ENCODE peak calls at places on chromosomes 5 and 9, in seven cellular contexts. M, S, Q, J, Z, X and K are unnamed samples.

GRCh38 chr5:89260254-89260653 is 377.3 kb upstream of the MEF2C start:
- DNase-seq in M (no peak), S (no peak), Q (no peak), J (no peak), Z (peak; percentile 25), X (no peak), K (no peak)

GRCh38 chr5:135393691-135394090 is 5.3 kb downstream of the MACROH2A1 start:
- DNase-seq in M (no peak), S (no peak), Q (no peak), J (no peak), Z (peak; percentile 57), X (no peak), K (peak; percentile 54)

GRCh38 chr5:139658501-139658927 is 10.4 kb downstream of the CXXC5 start:
- DNase-seq in M (no peak), S (no peak), Q (no peak), J (peak; percentile 85), Z (peak; percentile 57), X (no peak), K (peak; percentile 43)

GRCh38 chr5:136132557-136133415 is at the start of gene SMAD5:
- DNase-seq in M (peak; percentile 96), S (peak; percentile 80), Q (peak; percentile 98), J (peak; percentile 98), Z (peak; percentile 86), X (peak; percentile 97), K (peak; percentile 99)

GRCh38 chr9:83583151-83584014 is 39.6 kb upstream of the IDNK start:
- DNase-seq in M (peak; percentile 54), S (peak; percentile 22), Q (no peak), J (peak; percentile 80), Z (peak; percentile 38), X (peak; percentile 45), K (peak; percentile 79)

GRCh38 chr5:56440871-56441740 is 208.0 kb upstream of the ANKRD55 start:
- DNase-seq in M (no peak), S (no peak), Q (no peak), J (no peak), Z (peak; percentile 44), X (no peak), K (peak; percentile 94)

GRCh38 chr9:116547729-116548426 is 139.2 kb upstream of the TRIM32 start:
- DNase-seq in M (no peak), S (no peak), Q (no peak), J (no peak), Z (no peak), X (no peak), K (no peak)

GRCh38 chr5:111550282-111551020 is 38.1 kb upstream of the STARD4 start:
- DNase-seq in M (peak; percentile 66), S (peak; percentile 67), Q (peak; percentile 23), J (peak; percentile 87), Z (peak; percentile 96), X (peak; percentile 76), K (peak; percentile 99)

GRCh38 chr9:71383308-71383707 is 261.9 kb upstream of the TRPM3 start:
- DNase-seq in M (no peak), S (no peak), Q (no peak), J (no peak), Z (no peak), X (no peak), K (no peak)

GRCh38 chr5:116063950-116064349 is 20.9 kb upstream of the COMMD10 start:
- DNase-seq in M (no peak), S (no peak), Q (no peak), J (no peak), Z (no peak), X (no peak), K (no peak)

GRCh38 chr5:135535820-135536801 is at the start of gene NEUROG1:
- DNase-seq in M (no peak), S (no peak), Q (no peak), J (no peak), Z (no peak), X (no peak), K (no peak)

GRCh38 chr5:95216136-95216955 is 68.5 kb downstream of the MCTP1 start:
- DNase-seq in M (no peak), S (no peak), Q (no peak), J (no peak), Z (no peak), X (no peak), K (no peak)

GRCh38 chr5:169126376-169127043 is 174.4 kb downstream of the SLIT3 start:
- DNase-seq in M (no peak), S (no peak), Q (no peak), J (no peak), Z (peak; percentile 46), X (no peak), K (no peak)

GRCh38 chr9:1125741-1126140 is 75.6 kb downstream of the DMRT2 start:
- DNase-seq in M (no peak), S (no peak), Q (no peak), J (no peak), Z (peak; percentile 10), X (no peak), K (no peak)

GRCh38 chr9:12771891-12772290 is 2.9 kb upstream of the LURAP1L start:
- DNase-seq in M (no peak), S (no peak), Q (no peak), J (no peak), Z (peak; percentile 43), X (no peak), K (peak; percentile 44)

GRCh38 chr5:163503106-163504090 is 2.0 kb upstream of the MAT2B start:
- DNase-seq in M (peak; percentile 57), S (peak; percentile 39), Q (peak; percentile 50), J (peak; percentile 77), Z (peak; percentile 62), X (peak; percentile 68), K (peak; percentile 87)

GRCh38 chr9:129140397-129141065 is 29.3 kb downstream of the PTPA start:
- DNase-seq in M (peak; percentile 73), S (no peak), Q (peak; percentile 46), J (no peak), Z (peak; percentile 37), X (no peak), K (peak; percentile 58)

GRCh38 chr9:122125158-122125890 is 32.2 kb upstream of the TTLL11 start:
- DNase-seq in M (peak; percentile 83), S (peak; percentile 75), Q (peak; percentile 85), J (peak; percentile 84), Z (peak; percentile 35), X (peak; percentile 78), K (peak; percentile 93)

GRCh38 chr5:9524941-9525340 is 20.9 kb downstream of the SEMA5A start:
- DNase-seq in M (no peak), S (no peak), Q (no peak), J (no peak), Z (no peak), X (no peak), K (no peak)

GRCh38 chr5:132098151-132098594 is 24.6 kb downstream of the CSF2 start:
- DNase-seq in M (no peak), S (no peak), Q (no peak), J (no peak), Z (peak; percentile 69), X (no peak), K (peak; percentile 19)

GRCh38 chr5:155728857-155729683 is 597.9 kb upstream of the SGCD start:
- DNase-seq in M (no peak), S (no peak), Q (peak; percentile 48), J (no peak), Z (peak; percentile 2), X (no peak), K (peak; percentile 31)
- H3K4me3 ChIP-seq in M (peak overlapping the region; percentile 45), S (no peak overlapping the region), Q (peak overlapping the region; percentile 60), J (peak overlapping the region; percentile 43), Z (peak overlapping the region; percentile 50), X (no peak overlapping the region), K (peak overlapping the region; percentile 66)

GRCh38 chr9:134783699-134784039 is 96.9 kb upstream of the FCN2 start:
- DNase-seq in M (no peak), S (no peak), Q (no peak), J (no peak), Z (no peak), X (peak; percentile 46), K (peak; percentile 48)
- H3K27me3 ChIP-seq in M (peaks cover 4% of the 10 kb centered on the region), S (no peaks in the 10 kb centered on the region), Q (no peaks in the 10 kb centered on the region), J (no peaks in the 10 kb centered on the region), Z (no peaks in the 10 kb centered on the region), X (no peaks in the 10 kb centered on the region), K (no peaks in the 10 kb centered on the region)

GRCh38 chr5:64690104-64690416 is 243 bp upstream of the SHISAL2B start:
- DNase-seq in M (no peak), S (no peak), Q (no peak), J (no peak), Z (no peak), X (no peak), K (no peak)
- H3K4me3 ChIP-seq in M (no peak overlapping the region), S (no peak overlapping the region), Q (peak overlapping the region; percentile 38), J (no peak overlapping the region), Z (peak overlapping the region; percentile 50), X (no peak overlapping the region), K (peak overlapping the region; percentile 74)

GRCh38 chr9:135663451-135663770 is 302 bp downstream of the LCN9 start:
- DNase-seq in M (no peak), S (no peak), Q (no peak), J (no peak), Z (no peak), X (no peak), K (no peak)

GRCh38 chr9:135664266-135664665 is 1.2 kb downstream of the LCN9 start:
- DNase-seq in M (no peak), S (no peak), Q (no peak), J (peak; percentile 29), Z (no peak), X (no peak), K (no peak)

GRCh38 chr9:135662758-135663450 is at the start of gene LCN9:
- DNase-seq in M (no peak), S (no peak), Q (no peak), J (peak; percentile 56), Z (no peak), X (no peak), K (peak; percentile 22)

GRCh38 chr9:135664801-135665794 is 2.0 kb downstream of the LCN9 start:
- DNase-seq in M (no peak), S (no peak), Q (no peak), J (peak; percentile 60), Z (no peak), X (no peak), K (no peak)

DNA sequence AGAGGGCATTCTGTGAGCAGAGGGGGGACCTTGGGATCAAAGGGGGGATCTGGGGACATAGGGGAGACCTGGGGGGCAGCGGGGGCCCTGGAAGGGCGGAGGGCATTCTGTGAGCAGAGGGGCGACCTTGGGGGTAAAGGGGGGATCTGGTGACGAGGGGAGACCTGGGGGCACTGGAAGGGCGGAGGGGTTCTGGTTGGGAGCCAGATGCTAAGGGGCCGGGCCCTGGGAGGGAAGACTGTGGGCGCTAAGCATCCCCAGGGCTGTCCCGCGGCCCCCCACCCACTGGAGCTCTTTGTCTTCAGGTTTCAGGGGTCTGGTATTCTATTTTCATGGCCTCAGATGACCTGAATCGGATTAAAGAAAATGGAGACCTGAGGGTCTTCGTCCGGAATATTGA is 748 bp downstream of the LCN9 start:
- DNase-seq in M (no peak), S (no peak), Q (no peak), J (peak; percentile 56), Z (no peak), X (no peak), K (no peak)
- H3K27me3 ChIP-seq in M (peaks cover 58% of the 10 kb centered on the region), S (no peaks in the 10 kb centered on the region), Q (peaks cover 26% of the 10 kb centered on the region), J (no peaks in the 10 kb centered on the region), Z (no peaks in the 10 kb centered on the region), X (no peaks in the 10 kb centered on the region), K (peaks cover 4% of the 10 kb centered on the region)

DNA sequence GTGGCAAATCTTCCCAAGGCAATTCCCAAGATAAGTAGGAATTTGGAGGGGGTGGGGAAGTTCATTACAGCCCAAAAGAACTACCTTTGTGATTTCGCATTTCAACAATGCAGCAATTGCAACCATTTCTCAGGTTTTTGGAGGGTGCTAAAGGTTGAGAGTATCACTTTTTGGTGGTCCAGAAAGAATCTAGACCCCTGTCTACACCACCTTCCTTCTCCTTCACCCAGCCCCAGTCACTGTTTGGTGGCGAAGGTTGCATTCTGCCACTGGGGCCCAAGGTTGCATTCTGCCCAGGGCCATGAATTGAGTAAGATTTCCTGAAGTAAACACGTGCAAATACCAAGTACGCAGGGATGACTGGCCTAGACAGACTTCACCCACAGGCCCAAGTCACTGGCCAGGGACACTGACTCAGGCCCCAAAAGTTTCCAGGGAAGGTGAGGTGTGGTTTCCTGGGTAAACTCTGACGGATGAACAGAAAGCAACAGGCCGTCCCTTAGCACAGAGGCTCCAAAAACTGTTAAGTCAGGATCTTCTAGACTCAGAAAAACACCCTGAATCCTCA is 5.7 kb downstream of the PDE6A start:
- DNase-seq in M (no peak), S (no peak), Q (no peak), J (peak; percentile 73), Z (peak; percentile 89), X (no peak), K (peak; percentile 82)
- H3K4me3 ChIP-seq in M (no peak overlapping the region), S (no peak overlapping the region), Q (no peak overlapping the region), J (no peak overlapping the region), Z (no peak overlapping the region), X (no peak overlapping the region), K (no peak overlapping the region)